ENCODE peak calls at places on chromosomes 11 and 22, in eight cellular contexts. One of them, this sample, is unnamed.

GRCh38 chr22:44659140-44659539 is 42.9 kb upstream of the PRR5 start:
- DNase-seq in Calu3: no peak
- DNase-seq in BE2C: peak; percentile 88
- DNase-seq in naive thymus-derived CD8-positive, alpha-beta T cell: no peak
- DNase-seq in NCI-H187 treated with DMSO at 0.1 percent for 48 hours: no peak
- DNase-seq in EL: no peak
- DNase-seq in B cell: no peak
- DNase-seq in bronchial epithelial cell: no peak
- DNase-seq in this sample: peak; percentile 15

GRCh38 chr11:86511086-86511551 is 136.4 kb downstream of the CCDC81 start:
- DNase-seq in BE2C: no peak
- DNase-seq in NCI-H187 treated with DMSO at 0.1 percent for 48 hours: no peak
- DNase-seq in Calu3: no peak
- DNase-seq in B cell: no peak
- DNase-seq in naive thymus-derived CD8-positive, alpha-beta T cell: no peak
- DNase-seq in EL: peak; percentile 46
- DNase-seq in bronchial epithelial cell: peak; percentile 71
- DNase-seq in this sample: peak; percentile 79

GRCh38 chr22:46061124-46061410 is 84.1 kb upstream of the WNT7B start:
- DNase-seq in naive thymus-derived CD8-positive, alpha-beta T cell: no peak
- DNase-seq in BE2C: no peak
- DNase-seq in B cell: no peak
- DNase-seq in EL: no peak
- DNase-seq in Calu3: no peak
- DNase-seq in bronchial epithelial cell: no peak
- DNase-seq in NCI-H187 treated with DMSO at 0.1 percent for 48 hours: no peak
- DNase-seq in this sample: no peak

GRCh38 chr22:20283674-20284066 is 15.6 kb upstream of the RTN4R start:
- DNase-seq in EL: no peak
- DNase-seq in naive thymus-derived CD8-positive, alpha-beta T cell: no peak
- DNase-seq in bronchial epithelial cell: no peak
- DNase-seq in BE2C: peak; percentile 70
- DNase-seq in NCI-H187 treated with DMSO at 0.1 percent for 48 hours: no peak
- DNase-seq in Calu3: no peak
- DNase-seq in B cell: no peak
- DNase-seq in this sample: no peak

GRCh38 chr11:73409431-73409830 is 33.2 kb downstream of the RELT start:
- DNase-seq in NCI-H187 treated with DMSO at 0.1 percent for 48 hours: no peak
- DNase-seq in naive thymus-derived CD8-positive, alpha-beta T cell: no peak
- DNase-seq in B cell: no peak
- DNase-seq in Calu3: no peak
- DNase-seq in BE2C: no peak
- DNase-seq in bronchial epithelial cell: no peak
- DNase-seq in EL: no peak
- DNase-seq in this sample: no peak

GRCh38 chr22:26577081-26577480 is 12.9 kb downstream of the TPST2 start:
- DNase-seq in B cell: no peak
- DNase-seq in BE2C: no peak
- DNase-seq in EL: no peak
- DNase-seq in naive thymus-derived CD8-positive, alpha-beta T cell: no peak
- DNase-seq in Calu3: no peak
- DNase-seq in bronchial epithelial cell: no peak
- DNase-seq in NCI-H187 treated with DMSO at 0.1 percent for 48 hours: no peak
- DNase-seq in this sample: no peak

GRCh38 chr22:21641417-21641794 is 696 bp upstream of the SDF2L1 start:
- DNase-seq in BE2C: peak; percentile 44
- DNase-seq in Calu3: peak; percentile 68
- DNase-seq in naive thymus-derived CD8-positive, alpha-beta T cell: no peak
- DNase-seq in NCI-H187 treated with DMSO at 0.1 percent for 48 hours: no peak
- DNase-seq in EL: peak; percentile 68
- DNase-seq in bronchial epithelial cell: peak; percentile 44
- DNase-seq in B cell: no peak
- DNase-seq in this sample: peak; percentile 51

GRCh38 chr11:46759196-46759595 is 40.2 kb downstream of the F2 start:
- DNase-seq in naive thymus-derived CD8-positive, alpha-beta T cell: no peak
- DNase-seq in EL: no peak
- DNase-seq in bronchial epithelial cell: no peak
- DNase-seq in Calu3: no peak
- DNase-seq in NCI-H187 treated with DMSO at 0.1 percent for 48 hours: no peak
- DNase-seq in BE2C: no peak
- DNase-seq in B cell: no peak
- DNase-seq in this sample: no peak

GRCh38 chr11:77191429-77191822 is 63.4 kb downstream of the MYO7A start:
- DNase-seq in EL: no peak
- DNase-seq in naive thymus-derived CD8-positive, alpha-beta T cell: no peak
- DNase-seq in NCI-H187 treated with DMSO at 0.1 percent for 48 hours: no peak
- DNase-seq in B cell: no peak
- DNase-seq in bronchial epithelial cell: peak; percentile 10
- DNase-seq in Calu3: peak; percentile 55
- DNase-seq in BE2C: no peak
- DNase-seq in this sample: no peak

GRCh38 chr11:133955091-133955846 is 1.5 kb downstream of the IGSF9B start:
- DNase-seq in naive thymus-derived CD8-positive, alpha-beta T cell: peak; percentile 35
- DNase-seq in bronchial epithelial cell: no peak
- DNase-seq in Calu3: no peak
- DNase-seq in B cell: no peak
- DNase-seq in EL: no peak
- DNase-seq in NCI-H187 treated with DMSO at 0.1 percent for 48 hours: no peak
- DNase-seq in BE2C: peak; percentile 76
- DNase-seq in this sample: no peak

GRCh38 chr11:65500262-65501004 is 1.6 kb downstream of the MALAT1 start:
- DNase-seq in bronchial epithelial cell: peak; percentile 18
- DNase-seq in NCI-H187 treated with DMSO at 0.1 percent for 48 hours: no peak
- DNase-seq in BE2C: no peak
- DNase-seq in naive thymus-derived CD8-positive, alpha-beta T cell: peak; percentile 56
- DNase-seq in B cell: no peak
- DNase-seq in EL: peak; percentile 59
- DNase-seq in Calu3: no peak
- DNase-seq in this sample: peak; percentile 65

GRCh38 chr11:35511666-35512065 is 13.8 kb downstream of the PAMR1 start:
- DNase-seq in BE2C: no peak
- DNase-seq in Calu3: no peak
- DNase-seq in bronchial epithelial cell: peak; percentile 50
- DNase-seq in B cell: no peak
- DNase-seq in NCI-H187 treated with DMSO at 0.1 percent for 48 hours: no peak
- DNase-seq in naive thymus-derived CD8-positive, alpha-beta T cell: no peak
- DNase-seq in EL: peak; percentile 93
- DNase-seq in this sample: peak; percentile 72

GRCh38 chr11:31610544-31610943 is 101.0 kb downstream of the ELP4 start:
- DNase-seq in Calu3: no peak
- DNase-seq in B cell: no peak
- DNase-seq in NCI-H187 treated with DMSO at 0.1 percent for 48 hours: no peak
- DNase-seq in bronchial epithelial cell: no peak
- DNase-seq in BE2C: no peak
- DNase-seq in naive thymus-derived CD8-positive, alpha-beta T cell: no peak
- DNase-seq in EL: no peak
- DNase-seq in this sample: no peak

GRCh38 chr11:125942771-125943428 is 2.9 kb upstream of the VSIG10L2 start:
- DNase-seq in naive thymus-derived CD8-positive, alpha-beta T cell: no peak
- DNase-seq in NCI-H187 treated with DMSO at 0.1 percent for 48 hours: no peak
- DNase-seq in Calu3: no peak
- DNase-seq in BE2C: no peak
- DNase-seq in bronchial epithelial cell: no peak
- DNase-seq in B cell: no peak
- DNase-seq in EL: no peak
- DNase-seq in this sample: no peak

GRCh38 chr11:118055966-118056365 is 20.9 kb upstream of the TMPRSS4 start:
- DNase-seq in NCI-H187 treated with DMSO at 0.1 percent for 48 hours: no peak
- DNase-seq in bronchial epithelial cell: no peak
- DNase-seq in naive thymus-derived CD8-positive, alpha-beta T cell: no peak
- DNase-seq in Calu3: no peak
- DNase-seq in B cell: no peak
- DNase-seq in EL: no peak
- DNase-seq in BE2C: no peak
- DNase-seq in this sample: no peak

GRCh38 chr11:62680825-62681240 is 2.0 kb upstream of the UBXN1 start:
- DNase-seq in BE2C: peak; percentile 56
- DNase-seq in Calu3: peak; percentile 64
- DNase-seq in NCI-H187 treated with DMSO at 0.1 percent for 48 hours: no peak
- DNase-seq in B cell: peak; percentile 48
- DNase-seq in EL: peak; percentile 77
- DNase-seq in naive thymus-derived CD8-positive, alpha-beta T cell: peak; percentile 62
- DNase-seq in bronchial epithelial cell: peak; percentile 66
- DNase-seq in this sample: peak; percentile 75

GRCh38 chr22:32896951-32897350 is 95.4 kb downstream of the TIMP3 start:
- DNase-seq in BE2C: no peak
- DNase-seq in bronchial epithelial cell: no peak
- DNase-seq in EL: no peak
- DNase-seq in B cell: no peak
- DNase-seq in Calu3: no peak
- DNase-seq in naive thymus-derived CD8-positive, alpha-beta T cell: no peak
- DNase-seq in NCI-H187 treated with DMSO at 0.1 percent for 48 hours: no peak
- DNase-seq in this sample: no peak

GRCh38 chr22:38657248-38657909 is 941 bp downstream of the CBY1 start:
- DNase-seq in B cell: peak; percentile 53
- DNase-seq in naive thymus-derived CD8-positive, alpha-beta T cell: no peak
- DNase-seq in NCI-H187 treated with DMSO at 0.1 percent for 48 hours: no peak
- DNase-seq in EL: peak; percentile 36
- DNase-seq in bronchial epithelial cell: peak; percentile 13
- DNase-seq in BE2C: no peak
- DNase-seq in Calu3: peak; percentile 27
- DNase-seq in this sample: peak; percentile 12

GRCh38 chr11:13040969-13041561 is 31.9 kb downstream of the RASSF10 start:
- DNase-seq in Calu3: no peak
- DNase-seq in NCI-H187 treated with DMSO at 0.1 percent for 48 hours: no peak
- DNase-seq in EL: no peak
- DNase-seq in bronchial epithelial cell: no peak
- DNase-seq in B cell: no peak
- DNase-seq in naive thymus-derived CD8-positive, alpha-beta T cell: no peak
- DNase-seq in BE2C: no peak
- DNase-seq in this sample: no peak

GRCh38 chr11:122637538-122637937 is 18.0 kb upstream of the UBASH3B start:
- DNase-seq in Calu3: no peak
- DNase-seq in naive thymus-derived CD8-positive, alpha-beta T cell: peak; percentile 65
- DNase-seq in NCI-H187 treated with DMSO at 0.1 percent for 48 hours: no peak
- DNase-seq in B cell: no peak
- DNase-seq in bronchial epithelial cell: no peak
- DNase-seq in BE2C: no peak
- DNase-seq in EL: no peak
- DNase-seq in this sample: no peak

GRCh38 chr22:33919591-33920501 is at the start of gene LARGE1:
- DNase-seq in naive thymus-derived CD8-positive, alpha-beta T cell: peak; percentile 11
- DNase-seq in bronchial epithelial cell: no peak
- DNase-seq in NCI-H187 treated with DMSO at 0.1 percent for 48 hours: no peak
- DNase-seq in B cell: peak; percentile 56
- DNase-seq in BE2C: peak; percentile 39
- DNase-seq in Calu3: peak; percentile 15
- DNase-seq in EL: no peak
- DNase-seq in this sample: no peak

GRCh38 chr11:32772731-32773130 is 21.7 kb downstream of the CCDC73 start:
- DNase-seq in B cell: no peak
- DNase-seq in NCI-H187 treated with DMSO at 0.1 percent for 48 hours: no peak
- DNase-seq in naive thymus-derived CD8-positive, alpha-beta T cell: no peak
- DNase-seq in bronchial epithelial cell: peak; percentile 7
- DNase-seq in EL: no peak
- DNase-seq in BE2C: no peak
- DNase-seq in Calu3: no peak
- DNase-seq in this sample: no peak

GRCh38 chr11:9003573-9004309 is at the start of gene NRIP3:
- DNase-seq in Calu3: peak; percentile 61
- DNase-seq in NCI-H187 treated with DMSO at 0.1 percent for 48 hours: no peak
- DNase-seq in BE2C: peak; percentile 56
- DNase-seq in naive thymus-derived CD8-positive, alpha-beta T cell: peak; percentile 82
- DNase-seq in B cell: peak; percentile 67
- DNase-seq in EL: peak; percentile 79
- DNase-seq in bronchial epithelial cell: peak; percentile 13
- DNase-seq in this sample: peak; percentile 58

GRCh38 chr11:61683961-61684869 is 4.0 kb downstream of the DAGLA start:
- DNase-seq in Calu3: no peak
- DNase-seq in naive thymus-derived CD8-positive, alpha-beta T cell: peak; percentile 49
- DNase-seq in EL: no peak
- DNase-seq in BE2C: no peak
- DNase-seq in NCI-H187 treated with DMSO at 0.1 percent for 48 hours: no peak
- DNase-seq in bronchial epithelial cell: no peak
- DNase-seq in B cell: no peak
- DNase-seq in this sample: peak; percentile 77

GRCh38 chr11:27563201-27563600 is 56.6 kb upstream of the LIN7C start:
- DNase-seq in NCI-H187 treated with DMSO at 0.1 percent for 48 hours: no peak
- DNase-seq in EL: peak; percentile 70
- DNase-seq in Calu3: no peak
- DNase-seq in bronchial epithelial cell: peak; percentile 55
- DNase-seq in naive thymus-derived CD8-positive, alpha-beta T cell: no peak
- DNase-seq in BE2C: no peak
- DNase-seq in B cell: no peak
- DNase-seq in this sample: peak; percentile 43

This sample was measured in astrocyte of the spinal cord.